ENCODE peak calls at places on chromosomes 6 and 20, in five cellular contexts. One of them, this sample, is unnamed.

GRCh38 chr6:13902922-13903321 is 21.8 kb upstream of the RNF182 start:
- DNase-seq in ovary: no peak
- DNase-seq in stomach: no peak
- DNase-seq in lower leg skin: no peak
- DNase-seq in transverse colon: no peak
- DNase-seq in this sample: no peak

GRCh38 chr6:14549319-14549770 is 431.8 kb downstream of the CD83 start:
- DNase-seq in ovary: no peak
- DNase-seq in stomach: no peak
- DNase-seq in lower leg skin: no peak
- DNase-seq in transverse colon: peak; percentile 79
- DNase-seq in this sample: no peak

GRCh38 chr20:48928832-48929725 is 7.6 kb downstream of the ARFGEF2 start:
- DNase-seq in ovary: no peak
- DNase-seq in stomach: no peak
- DNase-seq in lower leg skin: no peak
- DNase-seq in transverse colon: no peak
- DNase-seq in this sample: peak; percentile 59

GRCh38 chr6:4776967-4777925 is 1.0 kb downstream of the CDYL start:
- DNase-seq in ovary: no peak
- DNase-seq in stomach: no peak
- DNase-seq in lower leg skin: no peak
- DNase-seq in transverse colon: peak; percentile 50
- DNase-seq in this sample: no peak

GRCh38 chr6:12060780-12061619 is 48.9 kb downstream of the HIVEP1 start:
- DNase-seq in ovary: no peak
- DNase-seq in stomach: peak; percentile 64
- DNase-seq in lower leg skin: peak; percentile 66
- DNase-seq in transverse colon: peak; percentile 82
- DNase-seq in this sample: peak; percentile 20

GRCh38 chr6:111922454-111923297 is 49.4 kb upstream of the FYN start:
- DNase-seq in ovary: no peak
- DNase-seq in stomach: no peak
- DNase-seq in lower leg skin: no peak
- DNase-seq in transverse colon: no peak
- DNase-seq in this sample: no peak

GRCh38 chr6:111771084-111771411 is 102.2 kb downstream of the FYN start:
- DNase-seq in ovary: no peak
- DNase-seq in stomach: no peak
- DNase-seq in lower leg skin: no peak
- DNase-seq in transverse colon: no peak
- DNase-seq in this sample: no peak

GRCh38 chr6:158160932-158161539 is 7.0 kb downstream of the SERAC1 start:
- DNase-seq in ovary: no peak
- DNase-seq in stomach: no peak
- DNase-seq in lower leg skin: no peak
- DNase-seq in transverse colon: no peak
- DNase-seq in this sample: peak; percentile 40

GRCh38 chr6:139473239-139473701 is 98.8 kb upstream of the CITED2 start:
- DNase-seq in ovary: peak; percentile 51
- DNase-seq in stomach: no peak
- DNase-seq in lower leg skin: peak; percentile 62
- DNase-seq in transverse colon: no peak
- DNase-seq in this sample: peak; percentile 61

GRCh38 chr20:14538433-14538832 is 201.0 kb upstream of the FLRT3 start:
- DNase-seq in ovary: no peak
- DNase-seq in stomach: no peak
- DNase-seq in lower leg skin: no peak
- DNase-seq in transverse colon: no peak
- DNase-seq in this sample: no peak

GRCh38 chr6:125872259-125872921 is 81.6 kb downstream of the NCOA7 start:
- DNase-seq in ovary: no peak
- DNase-seq in stomach: no peak
- DNase-seq in lower leg skin: no peak
- DNase-seq in transverse colon: no peak
- DNase-seq in this sample: no peak

GRCh38 chr6:68045193-68045592 is 589.9 kb upstream of the ADGRB3 start:
- DNase-seq in ovary: no peak
- DNase-seq in stomach: no peak
- DNase-seq in lower leg skin: no peak
- DNase-seq in transverse colon: no peak
- DNase-seq in this sample: no peak

GRCh38 chr20:38209054-38209675 is 44.1 kb upstream of the TGM2 start:
- DNase-seq in ovary: no peak
- DNase-seq in stomach: no peak
- DNase-seq in lower leg skin: no peak
- DNase-seq in transverse colon: no peak
- DNase-seq in this sample: peak; percentile 24

GRCh38 chr20:44692932-44693476 is 22.2 kb upstream of the CCN5 start:
- DNase-seq in ovary: peak; percentile 87
- DNase-seq in stomach: peak; percentile 33
- DNase-seq in lower leg skin: peak; percentile 85
- DNase-seq in transverse colon: peak; percentile 22
- DNase-seq in this sample: peak; percentile 60

GRCh38 chr6:56004421-56004820 is 129.0 kb upstream of the BMP5 start:
- DNase-seq in ovary: no peak
- DNase-seq in stomach: no peak
- DNase-seq in lower leg skin: no peak
- DNase-seq in transverse colon: no peak
- DNase-seq in this sample: no peak

GRCh38 chr6:150865406-150866146 is at the start of gene MTHFD1L:
- DNase-seq in ovary: peak; percentile 86
- DNase-seq in stomach: peak; percentile 68
- DNase-seq in lower leg skin: peak; percentile 32
- DNase-seq in transverse colon: peak; percentile 80
- DNase-seq in this sample: peak; percentile 91

GRCh38 chr20:13029687-13030510 is 21.1 kb downstream of the SPTLC3 start:
- DNase-seq in ovary: no peak
- DNase-seq in stomach: peak; percentile 26
- DNase-seq in lower leg skin: peak; percentile 70
- DNase-seq in transverse colon: peak; percentile 15
- DNase-seq in this sample: peak; percentile 51

GRCh38 chr20:16691381-16691780 is 38.4 kb upstream of the SNRPB2 start:
- DNase-seq in ovary: no peak
- DNase-seq in stomach: no peak
- DNase-seq in lower leg skin: no peak
- DNase-seq in transverse colon: no peak
- DNase-seq in this sample: no peak

GRCh38 chr6:10081957-10082356 is 332.9 kb downstream of the TFAP2A start:
- DNase-seq in ovary: no peak
- DNase-seq in stomach: no peak
- DNase-seq in lower leg skin: no peak
- DNase-seq in transverse colon: no peak
- DNase-seq in this sample: no peak

GRCh38 chr6:13212096-13212495 is 116.2 kb downstream of the TBC1D7 start:
- DNase-seq in ovary: no peak
- DNase-seq in stomach: no peak
- DNase-seq in lower leg skin: no peak
- DNase-seq in transverse colon: no peak
- DNase-seq in this sample: no peak

GRCh38 chr6:166624275-166624674 is 2.8 kb downstream of the RPS6KA2 start:
- DNase-seq in ovary: no peak
- DNase-seq in stomach: no peak
- DNase-seq in lower leg skin: peak; percentile 86
- DNase-seq in transverse colon: no peak
- DNase-seq in this sample: peak; percentile 69

GRCh38 chr20:44709797-44710196 is 5.4 kb upstream of the CCN5 start:
- DNase-seq in ovary: no peak
- DNase-seq in stomach: no peak
- DNase-seq in lower leg skin: no peak
- DNase-seq in transverse colon: no peak
- DNase-seq in this sample: no peak

GRCh38 chr20:53942973-53943372 is 127.4 kb downstream of the BCAS1 start:
- DNase-seq in ovary: no peak
- DNase-seq in stomach: no peak
- DNase-seq in lower leg skin: no peak
- DNase-seq in transverse colon: no peak
- DNase-seq in this sample: no peak

GRCh38 chr6:54913211-54913610 is 66.6 kb downstream of the FAM83B start:
- DNase-seq in ovary: no peak
- DNase-seq in stomach: no peak
- DNase-seq in lower leg skin: no peak
- DNase-seq in transverse colon: no peak
- DNase-seq in this sample: no peak

GRCh38 chr20:3405139-3405538 is 2.3 kb downstream of the DNAAF9 start:
- DNase-seq in ovary: no peak
- DNase-seq in stomach: no peak
- DNase-seq in lower leg skin: no peak
- DNase-seq in transverse colon: no peak
- DNase-seq in this sample: no peak

GRCh38 chr6:117494694-117495318 is 12.3 kb downstream of the DCBLD1 start:
- DNase-seq in ovary: no peak
- DNase-seq in stomach: no peak
- DNase-seq in lower leg skin: no peak
- DNase-seq in transverse colon: no peak
- DNase-seq in this sample: no peak

GRCh38 chr6:111691345-111692225 is 85.9 kb upstream of the TRAF3IP2 start:
- DNase-seq in ovary: no peak
- DNase-seq in stomach: no peak
- DNase-seq in lower leg skin: no peak
- DNase-seq in transverse colon: peak; percentile 47
- DNase-seq in this sample: no peak

GRCh38 chr6:27836783-27837635 is 75.2 kb downstream of the OR2B2 start:
- DNase-seq in ovary: peak; percentile 59
- DNase-seq in stomach: peak; percentile 62
- DNase-seq in lower leg skin: peak; percentile 62
- DNase-seq in transverse colon: peak; percentile 72
- DNase-seq in this sample: peak; percentile 82

GRCh38 chr20:64035933-64036345 is at the start of gene C20orf204:
- DNase-seq in ovary: no peak
- DNase-seq in stomach: no peak
- DNase-seq in lower leg skin: no peak
- DNase-seq in transverse colon: no peak
- DNase-seq in this sample: no peak

GRCh38 chr6:87504440-87504839 is 31.7 kb downstream of the SLC35A1 start:
- DNase-seq in ovary: no peak
- DNase-seq in stomach: no peak
- DNase-seq in lower leg skin: no peak
- DNase-seq in transverse colon: no peak
- DNase-seq in this sample: no peak

GRCh38 chr6:27433714-27434113 is 39.2 kb downstream of the ZNF184 start:
- DNase-seq in ovary: no peak
- DNase-seq in stomach: no peak
- DNase-seq in lower leg skin: no peak
- DNase-seq in transverse colon: no peak
- DNase-seq in this sample: no peak

GRCh38 chr6:108134213-108134973 is 31.4 kb upstream of the NR2E1 start:
- DNase-seq in ovary: no peak
- DNase-seq in stomach: no peak
- DNase-seq in lower leg skin: no peak
- DNase-seq in transverse colon: no peak
- DNase-seq in this sample: no peak

GRCh38 chr20:50112512-50113419 is at the start of gene UBE2V1:
- DNase-seq in ovary: peak; percentile 92
- DNase-seq in stomach: peak; percentile 94
- DNase-seq in lower leg skin: peak; percentile 88
- DNase-seq in transverse colon: peak; percentile 92
- DNase-seq in this sample: peak; percentile 93
- TF ChIP-seq POLR2A in ovary: peak; percentile 79
- TF ChIP-seq POLR2A in stomach: no peak
- TF ChIP-seq POLR2A in lower leg skin: no peak
- TF ChIP-seq POLR2A in transverse colon: peak; percentile 76
- TF ChIP-seq POLR2A in this sample: peak; percentile 94

DNA sequence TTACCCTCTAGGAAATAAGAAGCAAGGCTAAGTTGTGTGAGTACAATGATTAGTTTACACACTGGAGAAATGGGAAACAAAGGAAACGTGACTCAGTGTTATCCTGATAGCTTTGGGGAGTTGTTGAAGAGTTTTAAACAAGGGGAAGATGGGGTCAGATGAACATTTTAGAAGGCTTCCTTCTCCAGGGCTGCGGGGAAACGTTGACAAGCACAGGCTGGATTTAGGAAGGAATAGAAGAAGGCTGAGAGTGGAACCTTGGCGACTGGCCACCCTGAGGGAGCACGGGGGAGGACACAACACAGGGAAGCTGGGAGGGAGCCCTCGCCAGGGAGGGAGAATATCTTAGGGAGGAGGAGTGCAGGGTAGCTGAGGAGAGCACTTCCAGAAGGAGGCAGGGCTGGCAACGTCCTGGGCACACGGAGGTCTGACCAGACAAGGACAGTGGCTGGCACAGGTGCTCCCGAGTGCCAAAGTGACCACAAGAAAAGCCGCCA is 134.7 kb downstream of the AIG1 start:
- DNase-seq in ovary: peak; percentile 63
- DNase-seq in stomach: no peak
- DNase-seq in lower leg skin: no peak
- DNase-seq in transverse colon: no peak
- DNase-seq in this sample: peak; percentile 49
- H3K4me3 ChIP-seq in ovary: no peak overlapping the region
- H3K4me3 ChIP-seq in stomach: no peak overlapping the region
- H3K4me3 ChIP-seq in lower leg skin: no peak overlapping the region
- H3K4me3 ChIP-seq in transverse colon: no peak overlapping the region
- H3K4me3 ChIP-seq in this sample: no peak overlapping the region

DNA sequence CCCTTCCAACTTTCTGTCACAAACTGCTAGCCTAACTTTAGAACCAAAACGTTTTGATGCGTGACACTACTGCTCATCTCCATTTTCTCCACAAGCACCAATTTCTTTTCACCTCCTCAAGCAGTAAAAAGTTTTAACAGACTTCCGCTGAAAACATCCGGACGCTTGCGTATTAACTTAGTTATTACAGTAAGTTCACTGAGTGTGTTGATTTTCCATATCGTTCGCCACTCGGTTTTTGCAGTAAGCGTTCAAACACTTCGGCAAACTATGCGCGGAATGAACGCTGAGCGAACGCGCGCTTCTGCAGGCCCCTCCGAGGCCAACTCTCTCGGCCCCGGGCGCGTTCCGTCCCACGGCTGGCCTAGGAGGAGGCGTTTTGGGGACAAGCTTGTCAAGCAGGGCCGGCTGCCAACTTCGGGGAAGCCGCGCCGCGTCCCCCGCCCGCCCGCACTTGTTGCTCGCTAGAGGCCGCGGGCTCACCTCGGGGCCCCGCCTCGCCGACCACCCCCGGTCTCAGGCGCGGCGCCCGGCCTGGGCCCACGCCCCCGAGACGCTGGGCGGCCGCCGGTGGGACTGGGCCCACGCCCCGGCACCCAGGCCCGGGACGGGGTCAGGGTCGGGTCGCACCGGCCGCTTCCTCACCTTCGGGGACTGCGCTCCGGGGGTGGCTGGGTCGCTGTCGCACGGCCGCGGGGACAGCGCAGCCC is 945 bp downstream of the PHF10 start:
- DNase-seq in ovary: peak; percentile 82
- DNase-seq in stomach: peak; percentile 80
- DNase-seq in lower leg skin: peak; percentile 57
- DNase-seq in transverse colon: peak; percentile 81
- DNase-seq in this sample: peak; percentile 81
- TF ChIP-seq POLR2A in ovary: no peak
- TF ChIP-seq POLR2A in stomach: no peak
- TF ChIP-seq POLR2A in lower leg skin: no peak
- TF ChIP-seq POLR2A in transverse colon: no peak
- TF ChIP-seq POLR2A in this sample: no peak

DNA sequence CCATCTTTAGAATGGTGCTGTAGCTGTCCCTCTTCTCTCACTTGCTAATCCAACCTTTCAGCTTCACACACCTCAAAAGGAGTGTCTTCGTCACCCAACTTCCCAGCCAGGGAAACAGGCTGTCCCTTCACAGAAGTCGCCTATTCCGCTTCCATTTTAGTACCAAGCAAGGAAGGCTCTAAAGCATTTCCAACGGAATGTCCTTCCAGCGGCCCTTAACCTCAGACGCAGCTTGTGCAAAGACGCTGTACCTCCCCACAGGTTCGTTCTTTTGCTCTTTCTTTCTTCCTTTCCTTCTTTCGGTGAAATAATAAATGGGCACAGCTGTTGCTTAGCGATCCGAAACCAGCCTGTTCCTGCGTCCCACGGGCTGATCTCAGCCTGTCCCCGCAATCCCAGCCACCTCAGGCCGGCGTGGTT is 1.5 kb downstream of the PTPRT start:
- DNase-seq in ovary: no peak
- DNase-seq in stomach: no peak
- DNase-seq in lower leg skin: no peak
- DNase-seq in transverse colon: no peak
- DNase-seq in this sample: no peak
- H3K4me3 ChIP-seq in ovary: no peak overlapping the region
- H3K4me3 ChIP-seq in stomach: peak overlapping the region; percentile 17
- H3K4me3 ChIP-seq in lower leg skin: no peak overlapping the region
- H3K4me3 ChIP-seq in transverse colon: no peak overlapping the region
- H3K4me3 ChIP-seq in this sample: no peak overlapping the region